ENCODE peak calls at places on chromosomes 16 and 17, in nine cellular contexts. One of them, this sample, is unnamed.

GRCh38 chr17:51427259-51428255 is 167.2 kb downstream of the UTP18 start:
- DNase-seq in colonic mucosa: no peak
- DNase-seq in left ventricle myocardium inferior: no peak
- DNase-seq in heart right ventricle: no peak
- DNase-seq in GM12865: peak
- DNase-seq in fibroblast of pulmonary artery: no peak
- DNase-seq in transverse colon: no peak
- DNase-seq in pancreas: no peak
- DNase-seq in psoas muscle: no peak
- DNase-seq in this sample: no peak

GRCh38 chr17:78384479-78385175 is 6.2 kb downstream of the PGS1 start:
- DNase-seq in colonic mucosa: no peak
- DNase-seq in left ventricle myocardium inferior: no peak
- DNase-seq in heart right ventricle: no peak
- DNase-seq in GM12865: no peak
- DNase-seq in fibroblast of pulmonary artery: no peak
- DNase-seq in transverse colon: no peak
- DNase-seq in pancreas: no peak
- DNase-seq in psoas muscle: no peak
- DNase-seq in this sample: no peak

GRCh38 chr17:28577466-28577824 is 750 bp upstream of the ALDOC start:
- DNase-seq in colonic mucosa: no peak
- DNase-seq in left ventricle myocardium inferior: no peak
- DNase-seq in heart right ventricle: no peak
- DNase-seq in GM12865: no peak
- DNase-seq in fibroblast of pulmonary artery: no peak
- DNase-seq in transverse colon: no peak
- DNase-seq in pancreas: no peak
- DNase-seq in psoas muscle: no peak
- DNase-seq in this sample: no peak

GRCh38 chr16:1817276-1817589 is 9.4 kb downstream of the HAGH start:
- DNase-seq in colonic mucosa: no peak
- DNase-seq in left ventricle myocardium inferior: no peak
- DNase-seq in heart right ventricle: no peak
- DNase-seq in GM12865: no peak
- DNase-seq in fibroblast of pulmonary artery: no peak
- DNase-seq in transverse colon: no peak
- DNase-seq in pancreas: no peak
- DNase-seq in psoas muscle: no peak
- DNase-seq in this sample: no peak

GRCh38 chr16:66668777-66669444 is 27.6 kb downstream of the CMTM4 start:
- DNase-seq in colonic mucosa: no peak
- DNase-seq in left ventricle myocardium inferior: no peak
- DNase-seq in heart right ventricle: no peak
- DNase-seq in GM12865: no peak
- DNase-seq in fibroblast of pulmonary artery: peak
- DNase-seq in transverse colon: no peak
- DNase-seq in pancreas: no peak
- DNase-seq in psoas muscle: no peak
- DNase-seq in this sample: no peak

GRCh38 chr17:57987582-57988300 is at the start of gene VEZF1:
- DNase-seq in colonic mucosa: peak
- DNase-seq in left ventricle myocardium inferior: peak
- DNase-seq in heart right ventricle: peak
- DNase-seq in GM12865: peak
- DNase-seq in fibroblast of pulmonary artery: peak
- DNase-seq in transverse colon: peak
- DNase-seq in pancreas: peak
- DNase-seq in psoas muscle: peak
- DNase-seq in this sample: no peak

GRCh38 chr17:32822996-32823395 is 53.9 kb downstream of the MYO1D start:
- DNase-seq in colonic mucosa: no peak
- DNase-seq in left ventricle myocardium inferior: no peak
- DNase-seq in heart right ventricle: no peak
- DNase-seq in GM12865: no peak
- DNase-seq in fibroblast of pulmonary artery: no peak
- DNase-seq in transverse colon: no peak
- DNase-seq in pancreas: no peak
- DNase-seq in psoas muscle: no peak
- DNase-seq in this sample: no peak

GRCh38 chr17:27153005-27153404 is 140.9 kb upstream of the WSB1 start:
- DNase-seq in colonic mucosa: no peak
- DNase-seq in left ventricle myocardium inferior: no peak
- DNase-seq in heart right ventricle: no peak
- DNase-seq in GM12865: no peak
- DNase-seq in fibroblast of pulmonary artery: peak
- DNase-seq in transverse colon: no peak
- DNase-seq in pancreas: no peak
- DNase-seq in psoas muscle: no peak
- DNase-seq in this sample: no peak

GRCh38 chr16:26161461-26162180 is 469.9 kb downstream of the HS3ST4 start:
- DNase-seq in colonic mucosa: no peak
- DNase-seq in left ventricle myocardium inferior: no peak
- DNase-seq in heart right ventricle: no peak
- DNase-seq in GM12865: no peak
- DNase-seq in fibroblast of pulmonary artery: no peak
- DNase-seq in transverse colon: no peak
- DNase-seq in pancreas: no peak
- DNase-seq in psoas muscle: no peak
- DNase-seq in this sample: no peak

GRCh38 chr17:38608648-38609047 is 2.9 kb upstream of the SRCIN1 start:
- DNase-seq in colonic mucosa: peak
- DNase-seq in left ventricle myocardium inferior: no peak
- DNase-seq in heart right ventricle: no peak
- DNase-seq in GM12865: no peak
- DNase-seq in fibroblast of pulmonary artery: no peak
- DNase-seq in transverse colon: peak
- DNase-seq in pancreas: peak
- DNase-seq in psoas muscle: no peak
- DNase-seq in this sample: peak

GRCh38 chr16:14420721-14421488 is 209.2 kb downstream of the PARN start:
- DNase-seq in colonic mucosa: no peak
- DNase-seq in left ventricle myocardium inferior: no peak
- DNase-seq in heart right ventricle: no peak
- DNase-seq in GM12865: no peak
- DNase-seq in fibroblast of pulmonary artery: no peak
- DNase-seq in transverse colon: no peak
- DNase-seq in pancreas: no peak
- DNase-seq in psoas muscle: no peak
- DNase-seq in this sample: no peak

GRCh38 chr16:12350945-12351344 is 374.4 kb downstream of the SNX29 start:
- DNase-seq in colonic mucosa: no peak
- DNase-seq in left ventricle myocardium inferior: no peak
- DNase-seq in heart right ventricle: no peak
- DNase-seq in GM12865: no peak
- DNase-seq in fibroblast of pulmonary artery: no peak
- DNase-seq in transverse colon: no peak
- DNase-seq in pancreas: no peak
- DNase-seq in psoas muscle: no peak
- DNase-seq in this sample: no peak

GRCh38 chr16:85563515-85564276 is 49.4 kb upstream of the GSE1 start:
- DNase-seq in colonic mucosa: peak
- DNase-seq in left ventricle myocardium inferior: peak
- DNase-seq in heart right ventricle: peak
- DNase-seq in GM12865: no peak
- DNase-seq in fibroblast of pulmonary artery: peak
- DNase-seq in transverse colon: peak
- DNase-seq in pancreas: peak
- DNase-seq in psoas muscle: peak
- DNase-seq in this sample: no peak
- TF ChIP-seq CTCF in colonic mucosa: peak
- TF ChIP-seq CTCF in left ventricle myocardium inferior: peak
- TF ChIP-seq CTCF in heart right ventricle: no peak
- TF ChIP-seq CTCF in GM12865: no peak
- TF ChIP-seq CTCF in fibroblast of pulmonary artery: no peak
- TF ChIP-seq CTCF in transverse colon: no peak
- TF ChIP-seq CTCF in pancreas: no peak
- TF ChIP-seq CTCF in psoas muscle: no peak
- TF ChIP-seq CTCF in this sample: peak

GRCh38 chr16:89709166-89709565 is 7.7 kb upstream of the SPATA2L start:
- DNase-seq in colonic mucosa: no peak
- DNase-seq in left ventricle myocardium inferior: no peak
- DNase-seq in heart right ventricle: no peak
- DNase-seq in GM12865: no peak
- DNase-seq in fibroblast of pulmonary artery: no peak
- DNase-seq in transverse colon: no peak
- DNase-seq in pancreas: no peak
- DNase-seq in psoas muscle: no peak
- DNase-seq in this sample: peak
- TF ChIP-seq CTCF in colonic mucosa: no peak
- TF ChIP-seq CTCF in left ventricle myocardium inferior: no peak
- TF ChIP-seq CTCF in heart right ventricle: no peak
- TF ChIP-seq CTCF in GM12865: no peak
- TF ChIP-seq CTCF in fibroblast of pulmonary artery: no peak
- TF ChIP-seq CTCF in transverse colon: no peak
- TF ChIP-seq CTCF in pancreas: no peak
- TF ChIP-seq CTCF in psoas muscle: no peak
- TF ChIP-seq CTCF in this sample: no peak

GRCh38 chr16:143047-143446 is 4.6 kb upstream of the NPRL3 start:
- DNase-seq in colonic mucosa: no peak
- DNase-seq in left ventricle myocardium inferior: no peak
- DNase-seq in heart right ventricle: no peak
- DNase-seq in GM12865: no peak
- DNase-seq in fibroblast of pulmonary artery: no peak
- DNase-seq in transverse colon: no peak
- DNase-seq in pancreas: no peak
- DNase-seq in psoas muscle: no peak
- DNase-seq in this sample: no peak

GRCh38 chr16:144797-145252 is 6.4 kb upstream of the NPRL3 start:
- DNase-seq in colonic mucosa: no peak
- DNase-seq in left ventricle myocardium inferior: no peak
- DNase-seq in heart right ventricle: no peak
- DNase-seq in GM12865: no peak
- DNase-seq in fibroblast of pulmonary artery: no peak
- DNase-seq in transverse colon: no peak
- DNase-seq in pancreas: no peak
- DNase-seq in psoas muscle: no peak
- DNase-seq in this sample: no peak

GRCh38 chr16:143456-143855 is 5.0 kb upstream of the NPRL3 start:
- DNase-seq in colonic mucosa: no peak
- DNase-seq in left ventricle myocardium inferior: no peak
- DNase-seq in heart right ventricle: no peak
- DNase-seq in GM12865: no peak
- DNase-seq in fibroblast of pulmonary artery: peak
- DNase-seq in transverse colon: no peak
- DNase-seq in pancreas: no peak
- DNase-seq in psoas muscle: no peak
- DNase-seq in this sample: no peak

GRCh38 chr16:140175-140857 is 1.8 kb upstream of the NPRL3 start:
- DNase-seq in colonic mucosa: no peak
- DNase-seq in left ventricle myocardium inferior: no peak
- DNase-seq in heart right ventricle: no peak
- DNase-seq in GM12865: no peak
- DNase-seq in fibroblast of pulmonary artery: no peak
- DNase-seq in transverse colon: no peak
- DNase-seq in pancreas: no peak
- DNase-seq in psoas muscle: no peak
- DNase-seq in this sample: no peak

GRCh38 chr16:142405-142804 is 3.9 kb upstream of the NPRL3 start:
- DNase-seq in colonic mucosa: no peak
- DNase-seq in left ventricle myocardium inferior: no peak
- DNase-seq in heart right ventricle: no peak
- DNase-seq in GM12865: no peak
- DNase-seq in fibroblast of pulmonary artery: no peak
- DNase-seq in transverse colon: no peak
- DNase-seq in pancreas: no peak
- DNase-seq in psoas muscle: no peak
- DNase-seq in this sample: no peak
- TF ChIP-seq CTCF in colonic mucosa: no peak
- TF ChIP-seq CTCF in left ventricle myocardium inferior: no peak
- TF ChIP-seq CTCF in heart right ventricle: no peak
- TF ChIP-seq CTCF in GM12865: no peak
- TF ChIP-seq CTCF in fibroblast of pulmonary artery: no peak
- TF ChIP-seq CTCF in transverse colon: no peak
- TF ChIP-seq CTCF in pancreas: no peak
- TF ChIP-seq CTCF in psoas muscle: no peak
- TF ChIP-seq CTCF in this sample: no peak

GRCh38 chr17:77312786-77313599 is 172.2 kb downstream of the SEC14L1 start:
- DNase-seq in colonic mucosa: peak
- DNase-seq in left ventricle myocardium inferior: peak
- DNase-seq in heart right ventricle: peak
- DNase-seq in GM12865: no peak
- DNase-seq in fibroblast of pulmonary artery: peak
- DNase-seq in transverse colon: peak
- DNase-seq in pancreas: peak
- DNase-seq in psoas muscle: no peak
- DNase-seq in this sample: no peak
- TF ChIP-seq CTCF in colonic mucosa: no peak
- TF ChIP-seq CTCF in left ventricle myocardium inferior: no peak
- TF ChIP-seq CTCF in heart right ventricle: no peak
- TF ChIP-seq CTCF in GM12865: no peak
- TF ChIP-seq CTCF in fibroblast of pulmonary artery: no peak
- TF ChIP-seq CTCF in transverse colon: no peak
- TF ChIP-seq CTCF in pancreas: no peak
- TF ChIP-seq CTCF in psoas muscle: no peak
- TF ChIP-seq CTCF in this sample: no peak

GRCh38 chr16:88428616-88429386 is 24.3 kb upstream of the ZFPM1 start:
- DNase-seq in colonic mucosa: no peak
- DNase-seq in left ventricle myocardium inferior: no peak
- DNase-seq in heart right ventricle: no peak
- DNase-seq in GM12865: no peak
- DNase-seq in fibroblast of pulmonary artery: no peak
- DNase-seq in transverse colon: no peak
- DNase-seq in pancreas: no peak
- DNase-seq in psoas muscle: no peak
- DNase-seq in this sample: no peak
- TF ChIP-seq CTCF in colonic mucosa: no peak
- TF ChIP-seq CTCF in left ventricle myocardium inferior: no peak
- TF ChIP-seq CTCF in heart right ventricle: no peak
- TF ChIP-seq CTCF in GM12865: no peak
- TF ChIP-seq CTCF in fibroblast of pulmonary artery: no peak
- TF ChIP-seq CTCF in transverse colon: no peak
- TF ChIP-seq CTCF in pancreas: no peak
- TF ChIP-seq CTCF in psoas muscle: no peak
- TF ChIP-seq CTCF in this sample: peak

DNA sequence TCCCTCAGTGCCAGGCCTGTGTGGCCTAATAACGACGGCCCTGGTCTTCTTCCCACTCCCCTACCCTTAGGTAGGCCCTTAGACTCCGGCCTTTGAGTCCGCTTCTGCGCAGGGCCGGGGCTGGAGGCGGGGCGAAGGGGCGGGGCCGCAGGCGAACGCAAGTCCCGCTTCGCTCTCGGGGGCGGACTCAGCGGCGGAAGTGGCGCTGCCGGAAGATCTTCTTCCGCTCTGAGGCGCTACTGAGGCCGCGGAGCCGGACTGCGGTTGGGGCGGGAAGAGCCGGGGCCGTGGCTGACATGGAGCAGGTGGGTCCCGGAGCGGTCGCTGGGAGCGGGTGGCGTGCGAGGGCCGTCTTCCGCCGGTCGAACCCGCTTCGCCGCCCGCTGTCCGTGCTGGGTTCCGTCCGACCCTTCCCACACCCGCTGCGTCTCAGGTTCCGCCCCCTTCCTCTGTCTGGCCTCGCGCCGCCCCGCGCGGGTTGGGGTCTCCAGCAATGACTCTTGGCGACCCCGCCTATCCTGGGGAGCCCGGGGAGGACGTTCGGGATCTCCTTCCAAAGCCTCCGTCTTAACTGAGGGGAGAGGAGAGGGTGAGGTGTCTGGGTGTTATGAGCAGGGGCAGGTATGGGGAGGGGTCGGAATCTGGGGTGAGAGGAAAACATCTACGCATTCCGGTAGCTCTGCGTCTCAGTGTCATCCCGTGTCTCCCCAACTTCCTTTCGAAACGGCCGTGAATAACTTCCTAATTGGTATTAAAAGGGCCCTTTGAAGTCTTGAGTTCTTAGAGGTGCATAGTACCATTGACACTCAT is at the start of gene STARD3:
- DNase-seq in colonic mucosa: peak
- DNase-seq in left ventricle myocardium inferior: peak
- DNase-seq in heart right ventricle: peak
- DNase-seq in GM12865: peak
- DNase-seq in fibroblast of pulmonary artery: peak
- DNase-seq in transverse colon: peak
- DNase-seq in pancreas: peak
- DNase-seq in psoas muscle: peak
- DNase-seq in this sample: peak
- TF ChIP-seq CTCF in colonic mucosa: no peak
- TF ChIP-seq CTCF in left ventricle myocardium inferior: peak
- TF ChIP-seq CTCF in heart right ventricle: no peak
- TF ChIP-seq CTCF in GM12865: no peak
- TF ChIP-seq CTCF in fibroblast of pulmonary artery: no peak
- TF ChIP-seq CTCF in transverse colon: no peak
- TF ChIP-seq CTCF in pancreas: no peak
- TF ChIP-seq CTCF in psoas muscle: no peak
- TF ChIP-seq CTCF in this sample: no peak

This sample was measured in PC-9.